ENCODE peak calls at places on chromosomes 6 and 20, in five cellular contexts. One of them, this sample, is unnamed.

GRCh38 chr20:59812286-59813125 is 120.9 kb downstream of the SYCP2 start:
- DNase-seq in GM13976: no peak
- DNase-seq in left ventricle myocardium inferior: no peak
- DNase-seq in endothelial cell: no peak
- DNase-seq in CD14-positive monocyte: no peak
- DNase-seq in this sample: no peak

GRCh38 chr6:41443616-41444525 is 102.3 kb upstream of the FOXP4 start:
- DNase-seq in GM13976: no peak
- DNase-seq in left ventricle myocardium inferior: peak; percentile 52
- DNase-seq in endothelial cell: no peak
- DNase-seq in CD14-positive monocyte: no peak
- DNase-seq in this sample: no peak

GRCh38 chr20:16530201-16530681 is 43.0 kb downstream of the KIF16B start:
- DNase-seq in GM13976: no peak
- DNase-seq in left ventricle myocardium inferior: no peak
- DNase-seq in endothelial cell: no peak
- DNase-seq in CD14-positive monocyte: no peak
- DNase-seq in this sample: no peak

GRCh38 chr20:43752561-43753301 is 25.9 kb upstream of the GTSF1L start:
- DNase-seq in GM13976: peak; percentile 68
- DNase-seq in left ventricle myocardium inferior: no peak
- DNase-seq in endothelial cell: no peak
- DNase-seq in CD14-positive monocyte: peak; percentile 78
- DNase-seq in this sample: peak; percentile 96

GRCh38 chr6:19804362-19805145 is 32.6 kb upstream of the ID4 start:
- DNase-seq in GM13976: peak; percentile 61
- DNase-seq in left ventricle myocardium inferior: peak; percentile 95
- DNase-seq in endothelial cell: peak; percentile 99
- DNase-seq in CD14-positive monocyte: peak; percentile 48
- DNase-seq in this sample: peak; percentile 77

GRCh38 chr6:111461860-111462259 is 21.2 kb downstream of the REV3L start:
- DNase-seq in GM13976: no peak
- DNase-seq in left ventricle myocardium inferior: no peak
- DNase-seq in endothelial cell: no peak
- DNase-seq in CD14-positive monocyte: no peak
- DNase-seq in this sample: no peak

GRCh38 chr20:44219791-44220190 is 9.2 kb upstream of the OSER1 start:
- DNase-seq in GM13976: no peak
- DNase-seq in left ventricle myocardium inferior: no peak
- DNase-seq in endothelial cell: no peak
- DNase-seq in CD14-positive monocyte: no peak
- DNase-seq in this sample: no peak

GRCh38 chr6:44294832-44295791 is 18.0 kb downstream of the AARS2 start:
- DNase-seq in GM13976: no peak
- DNase-seq in left ventricle myocardium inferior: no peak
- DNase-seq in endothelial cell: no peak
- DNase-seq in CD14-positive monocyte: no peak
- DNase-seq in this sample: no peak

GRCh38 chr20:35820715-35821114 is 48.9 kb downstream of the PHF20 start:
- DNase-seq in GM13976: no peak
- DNase-seq in left ventricle myocardium inferior: no peak
- DNase-seq in endothelial cell: no peak
- DNase-seq in CD14-positive monocyte: no peak
- DNase-seq in this sample: no peak

GRCh38 chr6:165886169-165886568 is 223.1 kb upstream of the PDE10A start:
- DNase-seq in GM13976: no peak
- DNase-seq in left ventricle myocardium inferior: no peak
- DNase-seq in endothelial cell: no peak
- DNase-seq in CD14-positive monocyte: no peak
- DNase-seq in this sample: no peak

GRCh38 chr6:3433005-3433404 is 23.8 kb downstream of the SLC22A23 start:
- DNase-seq in GM13976: no peak
- DNase-seq in left ventricle myocardium inferior: no peak
- DNase-seq in endothelial cell: no peak
- DNase-seq in CD14-positive monocyte: no peak
- DNase-seq in this sample: no peak
- TF ChIP-seq CTCF in GM13976: no peak
- TF ChIP-seq CTCF in left ventricle myocardium inferior: no peak
- TF ChIP-seq CTCF in endothelial cell: no peak
- TF ChIP-seq CTCF in CD14-positive monocyte: no peak
- TF ChIP-seq CTCF in this sample: no peak

GRCh38 chr20:42041000-42041565 is 422.9 kb upstream of the CHD6 start:
- DNase-seq in GM13976: no peak
- DNase-seq in left ventricle myocardium inferior: no peak
- DNase-seq in endothelial cell: no peak
- DNase-seq in CD14-positive monocyte: no peak
- DNase-seq in this sample: no peak
- TF ChIP-seq CTCF in GM13976: no peak
- TF ChIP-seq CTCF in left ventricle myocardium inferior: peak; percentile 12
- TF ChIP-seq CTCF in endothelial cell: no peak
- TF ChIP-seq CTCF in CD14-positive monocyte: no peak
- TF ChIP-seq CTCF in this sample: no peak

DNA sequence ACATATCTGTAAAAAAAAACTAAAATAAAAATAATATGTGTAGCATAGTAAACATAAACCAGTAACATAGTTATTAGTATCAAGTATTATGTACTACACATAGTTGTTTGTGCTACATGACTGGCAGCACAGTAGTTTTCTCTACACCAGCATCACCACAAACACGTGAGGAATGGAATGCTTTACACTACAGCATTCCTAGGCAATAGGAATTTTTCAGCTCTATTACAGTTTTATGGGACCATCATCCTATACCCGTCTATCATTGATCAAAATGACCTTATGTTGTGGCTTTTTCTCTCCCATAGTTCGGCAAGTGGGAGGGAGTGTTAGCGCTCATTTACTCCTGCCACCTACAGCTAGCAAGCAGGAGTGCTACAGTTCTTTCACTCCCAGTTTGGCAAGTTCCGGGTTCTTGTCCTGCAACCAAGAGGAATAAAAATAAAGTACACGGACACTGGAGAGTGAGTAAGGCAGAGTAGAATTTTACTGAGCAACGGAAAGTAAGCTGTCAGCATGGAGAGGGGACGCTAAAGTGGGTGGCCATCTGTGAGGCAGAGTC is 196.8 kb upstream of the HSF2 start:
- DNase-seq in GM13976: no peak
- DNase-seq in left ventricle myocardium inferior: no peak
- DNase-seq in endothelial cell: no peak
- DNase-seq in CD14-positive monocyte: no peak
- DNase-seq in this sample: no peak
- TF ChIP-seq CTCF in GM13976: no peak
- TF ChIP-seq CTCF in left ventricle myocardium inferior: no peak
- TF ChIP-seq CTCF in endothelial cell: no peak
- TF ChIP-seq CTCF in CD14-positive monocyte: no peak
- TF ChIP-seq CTCF in this sample: no peak

GRCh38 chr6:136926383-136926782 is 4.3 kb downstream of the SLC35D3 start:
- DNase-seq in GM13976: no peak
- DNase-seq in left ventricle myocardium inferior: no peak
- DNase-seq in endothelial cell: no peak
- DNase-seq in CD14-positive monocyte: no peak
- DNase-seq in this sample: no peak

GRCh38 chr6:136923954-136924291 is 1.8 kb downstream of the SLC35D3 start:
- DNase-seq in GM13976: no peak
- DNase-seq in left ventricle myocardium inferior: no peak
- DNase-seq in endothelial cell: no peak
- DNase-seq in CD14-positive monocyte: no peak
- DNase-seq in this sample: no peak

GRCh38 chr6:136930528-136930927 is 8.4 kb downstream of the SLC35D3 start:
- DNase-seq in GM13976: no peak
- DNase-seq in left ventricle myocardium inferior: no peak
- DNase-seq in endothelial cell: no peak
- DNase-seq in CD14-positive monocyte: no peak
- DNase-seq in this sample: no peak

GRCh38 chr6:136923116-136923953 is 1.2 kb downstream of the SLC35D3 start:
- DNase-seq in GM13976: peak; percentile 50
- DNase-seq in left ventricle myocardium inferior: no peak
- DNase-seq in endothelial cell: no peak
- DNase-seq in CD14-positive monocyte: no peak
- DNase-seq in this sample: no peak

DNA sequence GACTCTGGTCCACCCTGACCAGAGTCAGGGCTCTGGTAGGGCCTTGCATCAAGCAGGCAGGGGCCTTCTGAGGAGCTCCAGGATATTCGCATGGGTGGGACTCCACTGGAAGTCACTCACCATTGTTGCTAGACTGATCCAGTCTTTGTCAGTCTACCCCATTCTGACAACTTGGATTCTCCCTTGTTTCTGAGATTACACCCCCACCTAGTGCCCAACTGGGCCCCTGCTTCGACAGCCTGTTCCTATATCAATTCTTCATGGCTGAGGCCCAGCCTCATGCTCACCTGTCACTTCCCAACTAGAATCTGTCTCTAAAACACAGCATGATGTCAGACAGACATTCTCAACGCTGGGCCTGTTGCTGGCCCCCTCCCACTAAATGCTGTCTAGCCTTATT is 5.2 kb downstream of the SLC35D3 start:
- DNase-seq in GM13976: peak; percentile 61
- DNase-seq in left ventricle myocardium inferior: no peak
- DNase-seq in endothelial cell: peak; percentile 48
- DNase-seq in CD14-positive monocyte: no peak
- DNase-seq in this sample: peak; percentile 46
- TF ChIP-seq CTCF in GM13976: peak; percentile 35
- TF ChIP-seq CTCF in left ventricle myocardium inferior: peak; percentile 42
- TF ChIP-seq CTCF in endothelial cell: peak; percentile 15
- TF ChIP-seq CTCF in CD14-positive monocyte: no peak
- TF ChIP-seq CTCF in this sample: peak; percentile 47

GRCh38 chr20:12358006-12358654 is 440.4 kb downstream of the BTBD3 start:
- DNase-seq in GM13976: no peak
- DNase-seq in left ventricle myocardium inferior: no peak
- DNase-seq in endothelial cell: no peak
- DNase-seq in CD14-positive monocyte: no peak
- DNase-seq in this sample: no peak
- TF ChIP-seq CTCF in GM13976: no peak
- TF ChIP-seq CTCF in left ventricle myocardium inferior: peak; percentile 34
- TF ChIP-seq CTCF in endothelial cell: peak; percentile 20
- TF ChIP-seq CTCF in CD14-positive monocyte: no peak
- TF ChIP-seq CTCF in this sample: no peak

DNA sequence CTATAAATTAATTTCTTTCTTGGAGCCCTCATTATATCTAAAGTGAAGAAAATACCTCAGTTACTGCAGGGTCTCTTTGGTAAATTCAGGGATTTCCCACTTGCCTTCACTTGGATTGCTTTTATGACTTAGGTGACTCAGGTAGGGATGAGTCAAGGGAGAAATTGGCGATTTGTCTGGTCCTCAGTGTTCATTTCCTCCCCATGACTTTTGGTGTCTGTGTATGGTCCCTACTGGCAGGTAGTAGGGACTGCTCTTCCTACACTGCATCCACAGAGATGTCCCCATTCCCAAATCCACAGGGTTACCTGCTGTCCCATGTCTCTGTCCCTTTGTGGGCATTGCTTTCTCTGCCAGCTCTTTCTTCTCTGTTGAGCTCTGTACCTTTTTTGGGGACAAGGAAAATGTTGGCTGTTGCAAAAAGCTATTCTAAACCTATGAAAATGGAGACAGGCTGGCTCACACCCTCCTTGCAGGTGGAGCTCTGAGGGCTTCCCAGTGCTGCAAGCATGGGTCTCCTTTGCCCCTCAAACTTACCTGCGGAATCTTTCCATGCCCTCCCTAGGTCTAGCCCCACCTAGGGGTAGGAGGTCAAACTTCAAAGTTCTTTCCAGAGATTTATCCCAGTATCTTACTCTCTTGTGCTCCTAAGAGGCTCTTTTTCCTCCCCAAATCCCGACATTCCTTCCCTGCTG is 211.9 kb downstream of the ZNF217 start:
- DNase-seq in GM13976: no peak
- DNase-seq in left ventricle myocardium inferior: no peak
- DNase-seq in endothelial cell: no peak
- DNase-seq in CD14-positive monocyte: no peak
- DNase-seq in this sample: no peak
- TF ChIP-seq CTCF in GM13976: no peak
- TF ChIP-seq CTCF in left ventricle myocardium inferior: no peak
- TF ChIP-seq CTCF in endothelial cell: peak; percentile 21
- TF ChIP-seq CTCF in CD14-positive monocyte: no peak
- TF ChIP-seq CTCF in this sample: no peak

DNA sequence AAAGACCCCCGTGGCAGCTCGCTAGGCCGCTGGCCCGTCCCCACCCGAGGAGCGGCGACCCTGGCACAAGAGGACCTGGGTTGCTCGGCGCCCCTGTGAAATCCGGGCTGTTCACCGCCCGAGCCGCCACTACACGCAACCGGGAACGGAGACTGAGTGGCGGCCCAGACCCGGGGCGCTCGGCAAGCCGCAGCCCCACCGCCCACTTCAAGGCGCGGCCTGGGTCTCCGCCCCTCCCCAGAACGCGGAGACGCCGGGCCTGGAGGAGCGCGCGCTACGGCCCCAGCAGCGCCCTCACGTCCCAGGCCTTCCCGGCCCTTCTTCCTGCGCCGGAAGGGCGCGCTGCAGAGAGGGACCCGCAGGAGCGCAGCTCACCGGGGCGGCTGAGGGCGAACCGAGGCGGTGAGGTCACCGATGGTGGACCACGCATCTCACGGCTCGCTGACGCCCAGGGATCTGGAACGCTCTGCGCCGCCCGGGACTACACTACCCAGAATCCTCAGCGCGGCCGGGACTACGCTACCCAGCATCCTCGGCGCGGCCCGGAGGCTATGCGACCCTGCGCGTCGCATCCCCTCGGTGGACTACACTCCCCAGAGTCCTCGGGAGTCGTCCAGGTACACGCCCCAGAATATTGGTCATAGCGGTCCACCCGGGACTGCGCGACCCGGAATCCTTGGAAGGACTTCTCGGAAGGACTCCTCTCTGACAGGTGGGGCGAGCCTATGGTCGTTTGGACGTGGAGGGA is at the start of gene ZNF337:
- DNase-seq in GM13976: peak; percentile 94
- DNase-seq in left ventricle myocardium inferior: peak; percentile 96
- DNase-seq in endothelial cell: peak; percentile 95
- DNase-seq in CD14-positive monocyte: peak; percentile 78
- DNase-seq in this sample: peak; percentile 97
- TF ChIP-seq CTCF in GM13976: no peak
- TF ChIP-seq CTCF in left ventricle myocardium inferior: no peak
- TF ChIP-seq CTCF in endothelial cell: no peak
- TF ChIP-seq CTCF in CD14-positive monocyte: no peak
- TF ChIP-seq CTCF in this sample: peak; percentile 6

This sample was measured in GM12865.